ENCODE peak calls at places on chromosome X, in six cellular contexts. One of them, this sample, is unnamed.

GRCh38 chrX:148938348-148938747 is 437.9 kb downstream of the AFF2 start:
- DNase-seq in H1: no peak
- DNase-seq in HepG2: no peak
- DNase-seq in GM12878: no peak
- DNase-seq in SK-N-SH: no peak
- DNase-seq in HCT116: no peak
- DNase-seq in this sample: no peak

GRCh38 chrX:144896323-144896722 is 351.0 kb upstream of the SPANXN1 start:
- DNase-seq in H1: no peak
- DNase-seq in GM12878: no peak
- DNase-seq in HepG2: no peak
- DNase-seq in HCT116: no peak
- DNase-seq in SK-N-SH: peak
- DNase-seq in this sample: peak

GRCh38 chrX:140526138-140526537 is 21.3 kb upstream of the SOX3 start:
- DNase-seq in SK-N-SH: no peak
- DNase-seq in HCT116: no peak
- DNase-seq in H1: no peak
- DNase-seq in GM12878: no peak
- DNase-seq in HepG2: no peak
- DNase-seq in this sample: no peak

GRCh38 chrX:136193771-136194170 is 46.4 kb downstream of the FHL1 start:
- DNase-seq in GM12878: no peak
- DNase-seq in HCT116: no peak
- DNase-seq in H1: no peak
- DNase-seq in HepG2: no peak
- DNase-seq in SK-N-SH: no peak
- DNase-seq in this sample: no peak

GRCh38 chrX:2538016-2538415 is 37.2 kb upstream of the DHRSX start:
- DNase-seq in HCT116: no peak
- DNase-seq in GM12878: no peak
- DNase-seq in SK-N-SH: no peak
- DNase-seq in H1: no peak
- DNase-seq in HepG2: no peak
- DNase-seq in this sample: no peak

GRCh38 chrX:56746996-56747395 is 18.0 kb downstream of the NBDY start:
- DNase-seq in HepG2: no peak
- DNase-seq in GM12878: no peak
- DNase-seq in SK-N-SH: no peak
- DNase-seq in HCT116: no peak
- DNase-seq in H1: no peak
- DNase-seq in this sample: no peak

GRCh38 chrX:85698921-85699320 is 319.5 kb upstream of the POF1B start:
- DNase-seq in SK-N-SH: no peak
- DNase-seq in HepG2: no peak
- DNase-seq in GM12878: no peak
- DNase-seq in H1: no peak
- DNase-seq in HCT116: no peak
- DNase-seq in this sample: no peak

GRCh38 chrX:85903692-85904471 is 143.5 kb downstream of the CHM start:
- DNase-seq in HCT116: no peak
- DNase-seq in H1: no peak
- DNase-seq in HepG2: no peak
- DNase-seq in GM12878: no peak
- DNase-seq in SK-N-SH: no peak
- DNase-seq in this sample: no peak

DNA sequence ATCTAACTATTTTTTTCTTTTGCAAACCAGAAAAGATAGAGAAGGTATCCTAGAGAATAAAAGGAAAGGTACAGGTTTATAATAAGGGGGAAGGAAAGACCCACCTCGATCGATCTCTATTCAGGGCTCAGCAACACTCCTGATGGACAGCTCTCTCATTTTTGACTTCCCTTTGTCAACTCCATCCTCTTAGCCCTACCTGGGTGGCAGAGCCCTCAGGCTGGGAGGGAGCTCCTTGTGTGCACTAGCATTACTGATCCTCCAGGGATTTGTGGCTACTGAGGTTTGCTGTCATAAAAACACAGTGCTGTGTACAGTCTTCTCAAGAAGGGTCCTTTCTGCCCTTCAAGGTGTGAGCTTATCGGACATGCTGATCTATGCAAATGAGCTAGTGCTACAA is 111.0 kb downstream of the MID1 start:
- DNase-seq in HCT116: no peak
- DNase-seq in SK-N-SH: no peak
- DNase-seq in H1: no peak
- DNase-seq in HepG2: no peak
- DNase-seq in GM12878: no peak
- DNase-seq in this sample: no peak
- TF ChIP-seq JUND in HCT116: no peak
- TF ChIP-seq JUND in SK-N-SH: no peak
- TF ChIP-seq JUND in H1: no peak
- TF ChIP-seq JUND in HepG2: no peak
- TF ChIP-seq JUND in GM12878: no peak
- TF ChIP-seq JUND in this sample: no peak

GRCh38 chrX:72114306-72114705 is 17.4 kb downstream of the RTL5 start:
- DNase-seq in HCT116: no peak
- DNase-seq in SK-N-SH: no peak
- DNase-seq in GM12878: no peak
- DNase-seq in HepG2: no peak
- DNase-seq in H1: no peak
- DNase-seq in this sample: no peak

GRCh38 chrX:72117636-72118215 is 14.0 kb downstream of the RTL5 start:
- DNase-seq in H1: no peak
- DNase-seq in SK-N-SH: no peak
- DNase-seq in HCT116: no peak
- DNase-seq in HepG2: no peak
- DNase-seq in GM12878: no peak
- DNase-seq in this sample: no peak

GRCh38 chrX:72110051-72110926 is 21.4 kb downstream of the RTL5 start:
- DNase-seq in GM12878: no peak
- DNase-seq in H1: no peak
- DNase-seq in HepG2: no peak
- DNase-seq in HCT116: no peak
- DNase-seq in SK-N-SH: no peak
- DNase-seq in this sample: no peak

GRCh38 chrX:72111011-72111708 is 20.6 kb downstream of the RTL5 start:
- DNase-seq in HCT116: no peak
- DNase-seq in GM12878: no peak
- DNase-seq in H1: no peak
- DNase-seq in SK-N-SH: no peak
- DNase-seq in HepG2: no peak
- DNase-seq in this sample: no peak

DNA sequence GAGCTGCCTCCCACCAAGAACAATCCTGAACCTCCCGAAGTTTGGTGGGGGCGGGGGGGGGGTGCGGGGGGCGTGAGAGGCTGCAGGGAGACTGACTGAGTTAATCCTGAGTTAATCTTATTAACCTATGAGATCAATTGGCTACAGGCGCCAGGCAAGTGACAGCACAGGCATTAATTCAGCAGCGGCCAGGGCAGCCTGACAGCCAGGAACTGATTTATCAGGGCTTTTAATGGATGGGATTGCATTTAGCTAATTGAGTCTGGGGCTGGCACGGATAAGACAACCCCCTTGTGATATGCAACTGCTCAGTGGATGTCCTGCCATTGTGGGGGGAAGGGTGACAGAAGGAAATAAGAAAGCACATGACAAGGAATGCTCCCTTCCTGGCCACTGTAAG is 16.3 kb downstream of the RTL5 start:
- DNase-seq in SK-N-SH: peak
- DNase-seq in HCT116: no peak
- DNase-seq in HepG2: no peak
- DNase-seq in GM12878: no peak
- DNase-seq in H1: no peak
- DNase-seq in this sample: no peak
- TF ChIP-seq JUND in SK-N-SH: no peak
- TF ChIP-seq JUND in HCT116: no peak
- TF ChIP-seq JUND in HepG2: no peak
- TF ChIP-seq JUND in GM12878: no peak
- TF ChIP-seq JUND in H1: no peak
- TF ChIP-seq JUND in this sample: no peak

DNA sequence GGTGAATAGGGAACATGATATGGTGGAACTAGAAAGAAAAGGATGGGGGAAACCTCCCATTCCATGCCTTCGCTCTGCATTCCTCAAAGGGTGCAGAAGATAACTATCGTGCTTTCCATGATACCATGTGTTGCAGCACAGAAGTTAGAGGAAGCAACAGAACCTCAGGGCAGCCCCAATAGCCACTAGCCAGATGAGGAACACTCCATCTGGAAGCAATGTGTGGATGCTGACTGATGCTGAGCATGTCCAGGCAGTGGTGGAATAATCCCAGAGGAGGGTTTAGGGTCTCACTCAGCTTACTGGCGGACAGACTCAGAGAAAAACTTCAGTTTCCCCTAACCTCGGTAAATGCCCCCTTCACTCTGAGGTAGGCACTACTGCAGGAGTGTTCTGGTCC is 7.5 kb downstream of the SMIM10 start:
- DNase-seq in SK-N-SH: no peak
- DNase-seq in H1: no peak
- DNase-seq in HepG2: no peak
- DNase-seq in HCT116: no peak
- DNase-seq in GM12878: no peak
- DNase-seq in this sample: no peak
- TF ChIP-seq JUND in SK-N-SH: no peak
- TF ChIP-seq JUND in H1: no peak
- TF ChIP-seq JUND in HepG2: no peak
- TF ChIP-seq JUND in HCT116: no peak
- TF ChIP-seq JUND in GM12878: no peak
- TF ChIP-seq JUND in this sample: no peak

DNA sequence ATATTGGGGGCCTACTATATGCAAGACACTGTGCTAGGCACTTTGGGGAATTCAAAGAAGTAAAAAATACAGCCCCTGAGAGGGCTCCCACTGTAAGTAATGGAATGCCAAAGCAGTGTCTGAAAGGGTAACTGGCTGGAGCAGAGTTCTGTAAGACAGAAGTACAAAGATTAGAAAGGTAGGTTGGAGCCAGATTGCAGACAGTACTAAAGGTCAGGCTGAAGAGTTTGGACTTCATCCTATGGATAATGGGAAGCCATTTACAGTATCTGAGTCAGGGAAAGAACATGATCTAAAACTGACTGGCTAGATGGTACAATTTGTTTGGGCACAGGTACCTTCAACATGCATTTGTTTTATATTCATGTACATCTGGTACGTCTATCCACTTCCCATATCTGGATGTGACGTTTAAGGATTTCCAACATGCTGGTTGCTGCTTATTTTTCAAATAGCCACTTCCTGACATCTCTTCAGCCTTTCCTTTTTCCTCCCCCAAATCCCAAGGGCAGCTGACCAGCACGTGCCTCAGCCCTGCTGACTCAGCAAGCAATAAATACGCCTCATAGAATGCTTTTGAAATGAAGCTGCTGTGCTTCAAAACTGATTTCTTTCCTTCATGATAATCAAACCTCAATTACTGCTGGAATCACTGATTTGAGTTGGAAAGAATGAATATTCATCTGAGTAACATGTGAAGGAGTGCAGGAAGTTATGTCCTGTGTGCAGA is 9.5 kb downstream of the ENOX2 start:
- DNase-seq in GM12878: no peak
- DNase-seq in SK-N-SH: no peak
- DNase-seq in H1: no peak
- DNase-seq in HepG2: no peak
- DNase-seq in HCT116: no peak
- DNase-seq in this sample: no peak
- TF ChIP-seq JUND in GM12878: no peak
- TF ChIP-seq JUND in SK-N-SH: no peak
- TF ChIP-seq JUND in H1: no peak
- TF ChIP-seq JUND in HepG2: no peak
- TF ChIP-seq JUND in HCT116: no peak
- TF ChIP-seq JUND in this sample: no peak

GRCh38 chrX:42680651-42681050 is 97.3 kb downstream of the PPP1R2C start:
- DNase-seq in SK-N-SH: no peak
- DNase-seq in HepG2: no peak
- DNase-seq in H1: peak
- DNase-seq in HCT116: no peak
- DNase-seq in GM12878: no peak
- DNase-seq in this sample: no peak
- TF ChIP-seq JUND in SK-N-SH: no peak
- TF ChIP-seq JUND in HepG2: no peak
- TF ChIP-seq JUND in H1: no peak
- TF ChIP-seq JUND in HCT116: no peak
- TF ChIP-seq JUND in GM12878: no peak
- TF ChIP-seq JUND in this sample: no peak

GRCh38 chrX:11445540-11445939 is 152.3 kb downstream of the AMELX start:
- DNase-seq in HCT116: no peak
- DNase-seq in H1: no peak
- DNase-seq in SK-N-SH: no peak
- DNase-seq in GM12878: no peak
- DNase-seq in HepG2: no peak
- DNase-seq in this sample: no peak

GRCh38 chrX:11446951-11447350 is 153.7 kb downstream of the AMELX start:
- DNase-seq in GM12878: no peak
- DNase-seq in H1: no peak
- DNase-seq in HepG2: no peak
- DNase-seq in HCT116: no peak
- DNase-seq in SK-N-SH: no peak
- DNase-seq in this sample: no peak

GRCh38 chrX:11447418-11447817 is 154.2 kb downstream of the AMELX start:
- DNase-seq in SK-N-SH: no peak
- DNase-seq in HepG2: no peak
- DNase-seq in H1: no peak
- DNase-seq in GM12878: no peak
- DNase-seq in HCT116: no peak
- DNase-seq in this sample: no peak

GRCh38 chrX:11444052-11444451 is 150.8 kb downstream of the AMELX start:
- DNase-seq in GM12878: no peak
- DNase-seq in H1: no peak
- DNase-seq in HCT116: no peak
- DNase-seq in HepG2: no peak
- DNase-seq in SK-N-SH: no peak
- DNase-seq in this sample: no peak

DNA sequence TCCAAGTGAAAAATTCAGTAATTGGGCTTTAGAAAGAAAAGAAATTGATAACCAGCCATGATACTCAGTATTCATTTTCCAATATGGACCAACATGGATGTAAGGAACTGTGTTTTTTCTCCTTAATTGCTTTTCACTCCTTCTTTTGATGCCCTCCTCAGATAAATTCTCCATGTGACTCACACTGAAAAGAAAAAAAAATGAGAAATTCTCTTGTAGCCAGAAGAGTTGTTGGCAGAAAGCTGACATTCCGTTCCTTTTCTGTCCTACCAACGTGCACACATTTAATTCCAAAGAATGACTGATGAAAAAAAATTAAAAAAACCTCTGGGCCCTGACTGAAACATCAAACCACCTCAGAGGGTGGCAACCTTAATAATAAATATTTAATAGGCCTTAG is 153.1 kb downstream of the AMELX start:
- DNase-seq in SK-N-SH: no peak
- DNase-seq in H1: no peak
- DNase-seq in HCT116: no peak
- DNase-seq in GM12878: no peak
- DNase-seq in HepG2: no peak
- DNase-seq in this sample: no peak
- TF ChIP-seq JUND in SK-N-SH: peak
- TF ChIP-seq JUND in H1: no peak
- TF ChIP-seq JUND in HCT116: no peak
- TF ChIP-seq JUND in GM12878: no peak
- TF ChIP-seq JUND in HepG2: no peak
- TF ChIP-seq JUND in this sample: no peak

GRCh38 chrX:120504569-120504968 is 35.5 kb upstream of the LAMP2 start:
- DNase-seq in GM12878: no peak
- DNase-seq in HCT116: no peak
- DNase-seq in HepG2: no peak
- DNase-seq in H1: no peak
- DNase-seq in SK-N-SH: no peak
- DNase-seq in this sample: no peak
- TF ChIP-seq JUND in GM12878: no peak
- TF ChIP-seq JUND in HCT116: no peak
- TF ChIP-seq JUND in HepG2: no peak
- TF ChIP-seq JUND in H1: no peak
- TF ChIP-seq JUND in SK-N-SH: no peak
- TF ChIP-seq JUND in this sample: no peak

GRCh38 chrX:81414630-81415029 is 212.7 kb downstream of the SH3BGRL start:
- DNase-seq in SK-N-SH: no peak
- DNase-seq in HCT116: no peak
- DNase-seq in HepG2: no peak
- DNase-seq in GM12878: no peak
- DNase-seq in H1: no peak
- DNase-seq in this sample: peak
- TF ChIP-seq JUND in SK-N-SH: no peak
- TF ChIP-seq JUND in HCT116: no peak
- TF ChIP-seq JUND in HepG2: no peak
- TF ChIP-seq JUND in GM12878: no peak
- TF ChIP-seq JUND in H1: no peak
- TF ChIP-seq JUND in this sample: no peak